ENCODE peak calls at places on chromosomes 12 and 14, in nine cellular contexts. L is A549, V is tibial artery, X is kidney epithelial cell, N is cardiac muscle cell, H is left ventricle myocardium inferior, A is GM23338, B is body of pancreas, E is GM12865. G is an unnamed sample.

GRCh38 chr12:64110864-64111263 is 111.2 kb downstream of the KICS2 start:
- DNase-seq in L (no peak), X (no peak), N (peak), H (no peak), E (no peak), A (no peak), B (no peak), V (no peak), G (no peak)

GRCh38 chr14:67734675-67735074 is 33.0 kb downstream of the RDH12 start:
- DNase-seq in A (peak), B (no peak), X (no peak), L (no peak), H (no peak), E (no peak), N (peak), V (no peak), G (no peak)

GRCh38 chr12:121537814-121538698 is 42.8 kb downstream of the KDM2B start:
- DNase-seq in A (no peak), E (peak), N (no peak), B (no peak), L (no peak), V (no peak), X (no peak), H (no peak), G (no peak)

GRCh38 chr14:92600318-92601053 is 86.9 kb downstream of the RIN3 start:
- DNase-seq in A (no peak), X (no peak), E (peak), H (no peak), N (peak), V (no peak), B (no peak), L (peak), G (peak)

GRCh38 chr12:15621140-15621539 is 168.0 kb downstream of the EPS8 start:
- DNase-seq in A (no peak), H (no peak), V (no peak), N (no peak), L (no peak), X (no peak), B (no peak), E (no peak), G (no peak)

GRCh38 chr12:117490130-117490529 is 128.7 kb upstream of the NOS1 start:
- DNase-seq in E (no peak), L (no peak), V (no peak), B (no peak), X (no peak), A (no peak), H (no peak), N (no peak), G (no peak)

GRCh38 chr12:120539303-120539702 is 5.1 kb downstream of the RNF10 start:
- DNase-seq in H (no peak), V (no peak), X (no peak), A (no peak), B (no peak), E (no peak), L (no peak), N (peak), G (no peak)

GRCh38 chr14:90272523-90272922 is 16.2 kb downstream of the PSMC1 start:
- DNase-seq in N (peak), H (no peak), E (no peak), B (no peak), X (no peak), A (no peak), L (no peak), V (no peak), G (no peak)

GRCh38 chr14:58280954-58281787 is 17.2 kb upstream of the ARID4A start:
- DNase-seq in B (no peak), H (no peak), N (peak), L (peak), X (peak), V (no peak), A (no peak), E (peak), G (peak)

GRCh38 chr12:79069009-79069408 is 204.4 kb downstream of the SYT1 start:
- DNase-seq in N (no peak), E (peak), X (no peak), L (no peak), V (no peak), H (no peak), A (no peak), B (no peak), G (no peak)

GRCh38 chr14:74380845-74381244 is 32.6 kb downstream of the VRTN start:
- DNase-seq in A (no peak), V (no peak), L (no peak), H (no peak), B (no peak), N (no peak), E (no peak), X (no peak), G (no peak)

GRCh38 chr12:131002271-131002670 is 48.6 kb downstream of the ADGRD1 start:
- DNase-seq in B (no peak), N (no peak), X (no peak), V (no peak), H (no peak), E (peak), A (no peak), L (no peak), G (no peak)

GRCh38 chr12:54682674-54683073 is 34.5 kb upstream of the DCD start:
- DNase-seq in A (no peak), L (no peak), H (no peak), X (no peak), B (no peak), N (no peak), E (no peak), V (no peak), G (no peak)

GRCh38 chr12:44717612-44718011 is 158.5 kb downstream of the NELL2 start:
- DNase-seq in V (no peak), H (no peak), A (no peak), L (no peak), B (no peak), E (no peak), N (no peak), X (no peak), G (no peak)

GRCh38 chr14:94173885-94174621 is at the start of gene PPP4R4:
- DNase-seq in X (peak), A (peak), V (peak), E (peak), H (peak), B (peak), N (peak), L (peak), G (no peak)

GRCh38 chr12:114447799-114448617 is 42.1 kb upstream of the TBX5 start:
- DNase-seq in L (no peak), N (no peak), X (no peak), A (no peak), H (no peak), V (no peak), E (no peak), B (no peak), G (no peak)

GRCh38 chr14:75522224-75522764 is at the start of gene BATF:
- DNase-seq in V (peak), L (no peak), A (no peak), H (no peak), E (peak), X (no peak), B (no peak), N (no peak), G (no peak)

GRCh38 chr12:73225941-73226340 is 953.8 kb downstream of the TRHDE start:
- DNase-seq in L (no peak), V (no peak), H (no peak), N (no peak), B (no peak), X (no peak), E (no peak), A (no peak), G (no peak)

GRCh38 chr12:42128888-42129287 is 15.8 kb downstream of the GXYLT1 start:
- DNase-seq in B (no peak), L (no peak), N (no peak), A (no peak), X (no peak), E (no peak), H (no peak), V (no peak), G (no peak)

GRCh38 chr12:26767116-26767515 is 65.9 kb downstream of the ITPR2 start:
- DNase-seq in H (no peak), B (no peak), N (no peak), V (no peak), E (peak), A (peak), X (no peak), L (no peak), G (no peak)

GRCh38 chr14:93269341-93270068 is 62.4 kb downstream of the UBR7 start:
- DNase-seq in X (peak), V (peak), A (peak), H (no peak), L (peak), N (peak), B (no peak), E (no peak), G (no peak)

GRCh38 chr14:75928587-75929230 is 53.1 kb downstream of the TGFB3 start:
- DNase-seq in N (peak), E (no peak), X (no peak), B (no peak), H (no peak), A (no peak), L (no peak), V (no peak), G (no peak)

GRCh38 chr14:29064305-29064704 is 297.7 kb downstream of the FOXG1 start:
- DNase-seq in N (no peak), V (no peak), E (no peak), H (no peak), A (no peak), B (no peak), L (no peak), X (no peak), G (no peak)

GRCh38 chr12:5889381-5890047 is 55.5 kb downstream of the ANO2 start:
- DNase-seq in N (no peak), A (peak), B (no peak), V (no peak), H (no peak), X (no peak), E (peak), L (no peak), G (no peak)

GRCh38 chr14:45198551-45198950 is 54.5 kb downstream of the MIS18BP1 start:
- DNase-seq in A (no peak), L (no peak), X (no peak), B (no peak), H (no peak), N (peak), V (no peak), E (no peak), G (no peak)

GRCh38 chr14:92470215-92470614 is 43.4 kb upstream of the RIN3 start:
- DNase-seq in V (no peak), N (no peak), E (no peak), L (no peak), X (peak), B (no peak), A (peak), H (no peak), G (peak)

GRCh38 chr12:12930633-12931032 is 21.3 kb downstream of the GPRC5D start:
- DNase-seq in E (no peak), X (no peak), N (no peak), A (no peak), H (no peak), V (no peak), B (no peak), L (no peak), G (no peak)

GRCh38 chr12:131434208-131435125 is 276.4 kb upstream of the SFSWAP start:
- DNase-seq in E (no peak), H (no peak), N (no peak), V (no peak), L (no peak), A (no peak), X (no peak), B (no peak), G (no peak)

GRCh38 chr12:80201908-80202307 is 102.6 kb downstream of the OTOGL start:
- DNase-seq in A (no peak), N (no peak), X (no peak), E (no peak), H (no peak), V (no peak), B (no peak), L (no peak), G (no peak)

GRCh38 chr12:25960176-25960575 is 1.7 kb downstream of the RASSF8 start:
- DNase-seq in B (no peak), N (peak), V (peak), E (no peak), L (peak), A (peak), H (peak), X (no peak), G (no peak)

GRCh38 chr12:13229504-13229903 is 33.0 kb downstream of the EMP1 start:
- DNase-seq in B (no peak), H (no peak), E (no peak), N (no peak), L (no peak), A (peak), V (no peak), X (no peak), G (no peak)

GRCh38 chr12:130632582-130633174 is 83.4 kb downstream of the RIMBP2 start:
- DNase-seq in X (no peak), E (no peak), A (no peak), H (no peak), L (no peak), V (no peak), B (no peak), N (no peak), G (no peak)

DNA sequence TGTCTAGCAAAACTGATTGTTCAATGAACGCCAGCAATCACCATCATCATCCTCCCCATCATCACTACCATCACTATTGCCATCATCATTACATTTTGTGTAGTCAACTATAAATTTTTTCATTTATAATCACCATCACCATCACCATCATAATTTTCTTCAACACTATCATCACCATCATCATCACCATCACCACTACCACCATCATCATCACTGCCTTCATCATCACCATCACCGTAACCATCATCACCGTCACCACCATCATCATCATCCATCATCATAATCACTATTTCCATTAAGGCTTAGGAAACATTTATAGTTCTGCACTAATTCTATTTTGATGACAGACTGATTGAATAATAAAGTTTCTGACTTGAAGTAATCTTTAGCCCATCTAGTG is 434.8 kb upstream of the TMEM132C start:
- DNase-seq in L (no peak), V (no peak), X (no peak), B (no peak), A (no peak), N (no peak), H (no peak), E (no peak), G (no peak)
- TF ChIP-seq CTCF in L (no peak), V (no peak), X (no peak), B (no peak), A (no peak), N (no peak), H (no peak), E (no peak), G (no peak)

GRCh38 chr14:51242545-51243490 is 2.8 kb downstream of the TMX1 start:
- DNase-seq in V (no peak), H (no peak), X (no peak), N (no peak), B (no peak), E (peak), L (no peak), A (peak), G (no peak)
- TF ChIP-seq CTCF in V (no peak), H (no peak), X (peak), N (no peak), B (no peak), E (no peak), L (peak), A (peak), G (no peak)

GRCh38 chr12:108175310-108175709 is 46.2 kb downstream of the WSCD2 start:
- DNase-seq in X (no peak), B (no peak), E (no peak), A (peak), L (no peak), H (no peak), V (no peak), N (peak), G (no peak)
- TF ChIP-seq CTCF in X (no peak), B (no peak), E (no peak), A (no peak), L (no peak), H (peak), V (no peak), N (no peak), G (no peak)

GRCh38 chr14:104019806-104020205 is 65.7 kb upstream of the ASPG start:
- DNase-seq in L (no peak), B (no peak), V (no peak), X (no peak), A (no peak), H (no peak), E (no peak), N (no peak), G (no peak)
- TF ChIP-seq CTCF in L (no peak), B (no peak), V (no peak), X (no peak), A (peak), H (no peak), E (no peak), N (no peak), G (no peak)

DNA sequence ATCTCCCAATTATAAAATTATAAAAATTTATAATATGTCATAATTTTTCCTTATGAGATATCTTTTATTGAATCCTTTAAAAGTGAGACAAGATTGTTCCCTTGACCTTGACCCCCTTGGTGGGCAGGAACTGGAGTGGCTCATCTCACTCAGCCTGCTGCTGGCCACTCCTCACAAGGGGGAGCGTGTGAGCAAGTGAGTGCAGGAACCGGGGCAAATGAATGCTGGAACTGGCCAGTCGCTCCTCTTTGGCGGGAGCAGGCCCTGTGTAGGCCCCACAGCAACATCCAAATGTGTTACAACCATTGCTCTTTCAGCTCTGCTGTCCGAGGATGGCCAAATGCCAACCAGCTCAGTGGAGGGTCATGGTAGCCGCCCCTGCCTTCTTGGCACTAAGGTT is 178.8 kb downstream of the ETNK1 start:
- DNase-seq in H (no peak), L (no peak), B (no peak), V (no peak), A (peak), E (no peak), X (no peak), N (no peak), G (no peak)
- TF ChIP-seq CTCF in H (no peak), L (no peak), B (no peak), V (no peak), A (peak), E (no peak), X (no peak), N (no peak), G (no peak)

GRCh38 chr12:124827588-124828184 is 36.0 kb downstream of the SCARB1 start:
- DNase-seq in B (no peak), X (no peak), E (peak), L (peak), N (no peak), V (no peak), H (no peak), A (no peak), G (no peak)
- TF ChIP-seq CTCF in B (no peak), X (no peak), E (no peak), L (peak), N (no peak), V (no peak), H (no peak), A (no peak), G (no peak)

DNA sequence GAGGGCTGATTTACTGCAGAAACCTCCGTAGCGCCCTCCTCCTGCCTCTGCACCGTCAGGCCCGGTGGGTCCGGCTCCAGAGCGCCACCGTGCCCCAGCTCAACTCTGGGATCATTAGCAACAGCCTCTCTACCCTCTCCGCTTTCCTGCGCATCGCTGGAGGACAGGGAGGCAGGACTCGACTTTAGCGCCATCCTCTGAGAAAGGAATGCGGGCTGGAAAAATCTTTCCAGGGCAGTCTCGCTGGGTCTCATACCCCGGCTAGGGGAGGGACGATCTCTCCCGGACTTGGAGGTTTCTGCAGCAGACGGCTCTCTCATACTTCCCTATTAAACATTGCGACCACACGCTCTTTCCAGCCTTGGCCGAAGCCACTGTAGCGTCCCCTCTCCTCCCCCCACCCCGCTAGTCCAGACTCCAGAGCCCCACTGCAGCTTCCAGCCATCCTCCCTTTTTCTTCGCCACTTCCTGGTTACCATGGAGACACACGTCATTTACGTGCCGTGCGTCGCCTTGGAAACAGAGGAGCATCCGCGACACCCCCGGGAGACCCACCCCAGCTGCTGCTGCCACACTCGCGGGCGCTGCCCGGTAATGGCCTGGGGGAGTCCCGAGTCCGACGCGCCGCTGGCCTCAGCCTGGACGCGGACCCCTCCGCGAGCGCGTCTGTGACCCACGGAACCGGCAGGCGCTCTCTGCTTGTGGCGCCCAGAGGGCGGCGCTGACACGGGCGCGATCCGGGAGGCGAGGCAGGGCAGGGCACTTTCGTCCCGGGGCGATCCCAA is at the start of gene CCDC184:
- DNase-seq in V (peak), H (peak), N (peak), E (peak), A (peak), L (peak), X (no peak), B (peak), G (no peak)
- TF ChIP-seq CTCF in V (no peak), H (peak), N (peak), E (peak), A (peak), L (peak), X (peak), B (no peak), G (peak)

GRCh38 chr14:36069535-36069900 is 107.0 kb downstream of the PTCSC3 start:
- DNase-seq in N (peak), E (peak), L (peak), H (no peak), X (no peak), B (peak), A (peak), V (no peak), G (no peak)
- TF ChIP-seq CTCF in N (peak), E (peak), L (peak), H (peak), X (peak), B (peak), A (peak), V (no peak), G (peak)

DNA sequence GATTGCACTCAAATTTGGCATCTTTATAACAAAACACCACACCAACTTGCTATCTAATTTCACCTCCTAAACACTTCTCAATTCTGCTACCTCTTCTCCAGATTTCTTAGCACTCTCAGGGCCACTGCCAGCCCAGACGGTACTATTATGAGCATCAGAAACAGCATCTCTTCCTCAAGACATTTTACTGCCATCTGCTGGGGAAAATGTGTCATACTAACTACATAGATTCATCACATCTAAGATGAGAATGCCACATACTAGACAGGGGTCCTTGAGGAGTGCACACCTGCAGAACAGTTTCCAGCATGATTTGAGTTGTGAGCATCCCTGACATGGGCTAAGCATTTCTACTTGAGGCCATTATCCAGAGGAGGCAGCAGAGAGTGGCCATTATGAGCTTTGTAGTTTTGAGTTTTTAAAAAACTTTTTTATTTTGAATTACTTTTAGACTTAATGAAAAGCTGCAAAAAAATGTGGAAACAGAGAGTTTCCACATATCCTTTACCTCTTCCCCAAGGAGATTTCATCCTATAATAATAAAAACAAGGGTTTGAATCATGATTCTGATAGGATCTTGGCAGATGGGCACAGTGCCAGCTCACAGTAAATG is 15.1 kb upstream of the GRIP1 start:
- DNase-seq in X (peak), H (no peak), L (peak), V (no peak), A (peak), B (peak), E (peak), N (peak), G (peak)
- TF ChIP-seq CTCF in X (peak), H (peak), L (peak), V (peak), A (peak), B (peak), E (peak), N (peak), G (peak)

G was measured in BJ.